ENCODE peak calls at places on chromosomes 7 and 10, in four cellular contexts. V is K562, Z is HepG2, D is HCT116. B is an unnamed sample.

GRCh38 chr7:134836447-134836846 is 57.0 kb downstream of the CALD1 start:
- DNase-seq in V (no peak), Z (no peak), D (no peak), B (no peak)

GRCh38 chr10:118638680-118639079 is 43.2 kb upstream of the PRLHR start:
- DNase-seq in V (no peak), Z (no peak), D (no peak), B (no peak)

GRCh38 chr10:124287071-124287685 is 131.5 kb downstream of the OAT start:
- DNase-seq in V (no peak), Z (no peak), D (no peak), B (no peak)

GRCh38 chr10:6068006-6068405 is 5.8 kb upstream of the IL2RA start:
- DNase-seq in V (no peak), Z (no peak), D (no peak), B (no peak)

GRCh38 chr10:132411561-132412253 is 14.7 kb downstream of the PWWP2B start:
- DNase-seq in V (no peak), Z (no peak), D (no peak), B (no peak)

GRCh38 chr7:1616741-1617140 is 46.9 kb upstream of the PSMG3 start:
- DNase-seq in V (no peak), Z (no peak), D (no peak), B (no peak)

GRCh38 chr7:128404143-128404681 is 5.6 kb downstream of the IMPDH1 start:
- DNase-seq in V (peak; percentile 27), Z (no peak), D (no peak), B (no peak)

GRCh38 chr7:17234398-17235021 is 63.9 kb upstream of the AHR start:
- DNase-seq in V (peak; percentile 17), Z (peak; percentile 32), D (peak; percentile 77), B (peak; percentile 94)

GRCh38 chr7:143240323-143241168 is 18.7 kb downstream of the TAS2R40 start:
- DNase-seq in V (peak; percentile 85), Z (peak; percentile 59), D (peak; percentile 70), B (no peak)

GRCh38 chr10:130546841-130547240 is 410.6 kb downstream of the GLRX3 start:
- DNase-seq in V (no peak), Z (no peak), D (no peak), B (no peak)

GRCh38 chr7:134289423-134289822 is 27.3 kb downstream of the SLC35B4 start:
- DNase-seq in V (no peak), Z (no peak), D (no peak), B (no peak)

GRCh38 chr10:122455376-122456056 is 1.1 kb downstream of the ARMS2 start:
- DNase-seq in V (no peak), Z (no peak), D (no peak), B (no peak)

GRCh38 chr7:130945411-130945811 is 211.4 kb upstream of the KLF14 start:
- DNase-seq in V (no peak), Z (no peak), D (no peak), B (no peak)

GRCh38 chr7:138483516-138483915 is 23.5 kb downstream of the TRIM24 start:
- DNase-seq in V (no peak), Z (no peak), D (no peak), B (no peak)

GRCh38 chr10:131573256-131574215 is 262.0 kb upstream of the TCERG1L start:
- DNase-seq in V (no peak), Z (no peak), D (no peak), B (no peak)

GRCh38 chr7:149495785-149496641 is 1.6 kb downstream of the ZNF746 start:
- DNase-seq in V (no peak), Z (peak; percentile 54), D (no peak), B (no peak)

GRCh38 chr10:116524736-116525135 is 21.0 kb upstream of the PNLIP start:
- DNase-seq in V (no peak), Z (no peak), D (no peak), B (no peak)

GRCh38 chr10:67256984-67257383 is 331.1 kb downstream of the LRRTM3 start:
- DNase-seq in V (no peak), Z (no peak), D (no peak), B (no peak)

GRCh38 chr10:58637372-58637771 is 124.7 kb downstream of the BICC1 start:
- DNase-seq in V (no peak), Z (peak; percentile 93), D (no peak), B (no peak)

GRCh38 chr7:131123991-131124629 is 203.6 kb upstream of the MKLN1 start:
- DNase-seq in V (no peak), Z (no peak), D (no peak), B (no peak)

GRCh38 chr7:140656548-140657515 is 15.9 kb upstream of the ADCK2 start:
- DNase-seq in V (no peak), Z (peak; percentile 27), D (no peak), B (no peak)

GRCh38 chr10:104614245-104614831 is 26.8 kb upstream of the SORCS3 start:
- DNase-seq in V (peak; percentile 60), Z (peak; percentile 17), D (peak; percentile 29), B (no peak)

GRCh38 chr7:68185641-68186040 is 1189.0 kb downstream of the TYW1 start:
- DNase-seq in V (no peak), Z (no peak), D (no peak), B (no peak)

GRCh38 chr10:60893231-60893630 is 50.8 kb downstream of the RHOBTB1 start:
- DNase-seq in V (no peak), Z (peak; percentile 24), D (no peak), B (no peak)

GRCh38 chr10:130354555-130354954 is 218.4 kb downstream of the GLRX3 start:
- DNase-seq in V (no peak), Z (no peak), D (no peak), B (no peak)

GRCh38 chr10:49742683-49743463 is 19.2 kb downstream of the OGDHL start:
- DNase-seq in V (no peak), Z (no peak), D (no peak), B (no peak)

GRCh38 chr7:155864991-155865690 is 52.9 kb upstream of the SHH start:
- DNase-seq in V (no peak), Z (no peak), D (no peak), B (no peak)

GRCh38 chr7:112202819-112203218 is 3.4 kb downstream of the DOCK4 start:
- DNase-seq in V (no peak), Z (peak; percentile 84), D (no peak), B (no peak)

GRCh38 chr7:2718703-2718965 is 30.6 kb downstream of the AMZ1 start:
- DNase-seq in V (no peak), Z (no peak), D (no peak), B (no peak)

GRCh38 chr7:2717293-2717904 is 29.4 kb downstream of the AMZ1 start:
- DNase-seq in V (peak; percentile 69), Z (no peak), D (no peak), B (no peak)

GRCh38 chr7:2716906-2717292 is 28.9 kb downstream of the AMZ1 start:
- DNase-seq in V (peak; percentile 56), Z (no peak), D (no peak), B (no peak)

GRCh38 chr7:2719007-2719406 is 31.0 kb downstream of the AMZ1 start:
- DNase-seq in V (peak; percentile 69), Z (no peak), D (no peak), B (no peak)

GRCh38 chr7:2717905-2718702 is 30.1 kb downstream of the AMZ1 start:
- DNase-seq in V (peak; percentile 43), Z (no peak), D (no peak), B (no peak)
- H3K4me3 ChIP-seq in V (no peak overlapping the region), Z (no peak overlapping the region), D (no peak overlapping the region), B (no peak overlapping the region)

GRCh38 chr10:93034426-93034825 is 26.2 kb upstream of the CYP26C1 start:
- DNase-seq in V (no peak), Z (no peak), D (no peak), B (no peak)

GRCh38 chr10:93039110-93039509 is 21.5 kb upstream of the CYP26C1 start:
- DNase-seq in V (no peak), Z (no peak), D (no peak), B (no peak)

DNA sequence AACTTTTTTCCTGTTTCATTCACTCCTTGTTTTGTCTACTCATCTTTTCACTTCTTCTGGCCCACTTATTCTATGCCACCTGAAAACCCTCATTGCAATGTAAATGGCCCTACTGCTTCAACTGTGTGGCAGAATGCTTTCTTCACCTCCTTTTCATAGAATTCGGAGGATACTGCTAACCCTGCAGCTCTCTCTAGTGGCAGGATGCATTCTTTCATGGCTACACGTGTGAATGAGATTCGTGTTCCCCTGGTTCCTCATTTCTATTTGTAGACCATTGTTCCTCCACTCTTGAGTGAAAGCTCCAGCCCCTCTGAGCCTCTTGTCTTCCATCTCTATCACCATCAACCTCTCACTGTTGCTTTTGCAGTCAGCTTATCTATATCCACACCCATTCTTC is 20.9 kb upstream of the CYP26C1 start:
- DNase-seq in V (no peak), Z (peak; percentile 31), D (peak; percentile 12), B (no peak)
- TF ChIP-seq TCF7L2 in V (no peak), Z (no peak), D (no peak), B (no peak)

GRCh38 chr7:20299647-20300312 is 30.9 kb upstream of the ITGB8 start:
- DNase-seq in V (no peak), Z (no peak), D (no peak), B (no peak)
- H3K4me3 ChIP-seq in V (no peak overlapping the region), Z (no peak overlapping the region), D (no peak overlapping the region), B (no peak overlapping the region)

GRCh38 chr10:48454302-48455054 is 148.0 kb downstream of the MAPK8 start:
- DNase-seq in V (no peak), Z (no peak), D (no peak), B (no peak)
- TF ChIP-seq TCF7L2 in V (no peak), Z (no peak), D (no peak), B (no peak)

GRCh38 chr10:16891375-16892313 is 74.4 kb upstream of the RSU1 start:
- DNase-seq in V (peak; percentile 47), Z (peak; percentile 30), D (peak; percentile 92), B (peak; percentile 77)
- H3K4me3 ChIP-seq in V (peak overlapping the region; percentile 20), Z (no peak overlapping the region), D (peak overlapping the region; percentile 38), B (no peak overlapping the region)

DNA sequence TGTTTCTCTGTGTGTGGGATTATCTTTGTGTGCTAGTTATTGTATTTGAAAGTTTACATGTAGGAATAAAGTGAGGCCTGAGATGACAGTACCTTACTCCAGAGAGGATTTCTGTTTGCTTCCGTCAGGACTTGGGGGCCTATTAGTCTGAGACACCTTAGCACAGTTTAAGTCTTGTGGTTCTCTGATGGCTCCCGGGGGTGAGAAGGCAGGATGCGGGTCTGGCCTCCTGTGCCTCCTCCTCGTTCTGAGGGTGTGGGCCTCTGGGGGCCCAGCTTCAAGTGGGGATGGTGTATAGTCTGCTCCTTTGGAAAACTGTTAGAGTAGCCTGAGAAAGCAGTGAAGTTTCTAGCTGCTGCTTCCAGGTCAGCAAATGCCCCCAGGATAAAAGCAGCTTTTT is 12.4 kb downstream of the MTURN start:
- DNase-seq in V (no peak), Z (no peak), D (no peak), B (no peak)
- TF ChIP-seq TCF7L2 in V (no peak), Z (no peak), D (no peak), B (no peak)